ENCODE peak calls at places on chromosome 10, in four cellular contexts. G is type B pancreatic cell; Q is lower leg skin; B is stimulated activated naive CD8-positive, alpha-beta T cell treated with anti-CD3 and anti-CD28 coated beads, Interleukin-15, amount 100 ng/mL, for 72 hours. Z is an unnamed sample.

GRCh38 chr10:97538401-97538800 is 34.2 kb upstream of the ANKRD2 start:
- DNase-seq in G (no peak), Q (no peak), B (no peak), Z (no peak)

GRCh38 chr10:71025535-71025934 is 137.2 kb upstream of the PCBD1 start:
- DNase-seq in G (no peak), Q (no peak), B (no peak), Z (no peak)

GRCh38 chr10:103451091-103451801 is 924 bp downstream of the CALHM2 start:
- DNase-seq in G (no peak), Q (peak), B (peak), Z (no peak)

GRCh38 chr10:59709472-59710125 is at the start of gene SLC16A9:
- DNase-seq in G (peak), Q (peak), B (peak), Z (no peak)

GRCh38 chr10:128210215-128211063 is 84.2 kb upstream of the MKI67 start:
- DNase-seq in G (peak), Q (peak), B (peak), Z (no peak)

GRCh38 chr10:130807721-130808120 is 503.8 kb downstream of the TCERG1L start:
- DNase-seq in G (peak), Q (peak), B (no peak), Z (no peak)

GRCh38 chr10:63133787-63134557 is 844 bp downstream of the NRBF2 start:
- DNase-seq in G (no peak), Q (no peak), B (no peak), Z (no peak)

GRCh38 chr10:86943316-86944030 is 13.9 kb downstream of the MMRN2 start:
- DNase-seq in G (peak), Q (peak), B (no peak), Z (no peak)

GRCh38 chr10:1186693-1186990 is 130.5 kb downstream of the WDR37 start:
- DNase-seq in G (no peak), Q (no peak), B (no peak), Z (no peak)

GRCh38 chr10:100653957-100654834 is 91.2 kb upstream of the PAX2 start:
- DNase-seq in G (no peak), Q (no peak), B (peak), Z (no peak)

GRCh38 chr10:4765428-4765827 is 60.6 kb upstream of the AKR1E2 start:
- DNase-seq in G (no peak), Q (no peak), B (no peak), Z (no peak)

GRCh38 chr10:121337356-121337936 is 260.8 kb downstream of the FGFR2 start:
- DNase-seq in G (no peak), Q (no peak), B (no peak), Z (no peak)

GRCh38 chr10:11680496-11680895 is 61.7 kb upstream of the ECHDC3 start:
- DNase-seq in G (no peak), Q (no peak), B (no peak), Z (no peak)

GRCh38 chr10:43053825-43054224 is 23.0 kb upstream of the RET start:
- DNase-seq in G (no peak), Q (peak), B (no peak), Z (no peak)

GRCh38 chr10:59876695-59877094 is 29.7 kb downstream of the CCDC6 start:
- DNase-seq in G (no peak), Q (no peak), B (no peak), Z (no peak)

GRCh38 chr10:22693371-22693784 is 21.0 kb downstream of the PIP4K2A start:
- DNase-seq in G (no peak), Q (no peak), B (peak), Z (no peak)

GRCh38 chr10:57593983-57594573 is 673.6 kb downstream of the IPMK start:
- DNase-seq in G (no peak), Q (no peak), B (no peak), Z (no peak)

GRCh38 chr10:124378271-124378670 is 40.5 kb downstream of the OAT start:
- DNase-seq in G (no peak), Q (no peak), B (no peak), Z (no peak)

GRCh38 chr10:97336446-97336845 is 1.9 kb upstream of the FRAT2 start:
- DNase-seq in G (no peak), Q (no peak), B (no peak), Z (no peak)

GRCh38 chr10:19889279-19889678 is 73.0 kb downstream of the PLXDC2 start:
- DNase-seq in G (no peak), Q (no peak), B (no peak), Z (no peak)

GRCh38 chr10:87675396-87676376 is 16.0 kb downstream of the PAPSS2 start:
- DNase-seq in G (no peak), Q (no peak), B (no peak), Z (peak)

GRCh38 chr10:30366351-30366750 is 17.3 kb upstream of the MTPAP start:
- DNase-seq in G (no peak), Q (peak), B (no peak), Z (no peak)

GRCh38 chr10:96488161-96488935 is 25.4 kb downstream of the TLL2 start:
- DNase-seq in G (no peak), Q (no peak), B (no peak), Z (no peak)

GRCh38 chr10:77236700-77237099 is 400.9 kb downstream of the KCNMA1 start:
- DNase-seq in G (no peak), Q (no peak), B (no peak), Z (no peak)

GRCh38 chr10:59336632-59337031 is 25.7 kb downstream of the FAM13C start:
- DNase-seq in G (no peak), Q (no peak), B (no peak), Z (no peak)

GRCh38 chr10:15678851-15679250 is 40.9 kb downstream of the ITGA8 start:
- DNase-seq in G (no peak), Q (no peak), B (no peak), Z (no peak)

GRCh38 chr10:57992321-57993077 is 275.2 kb downstream of the IPMK start:
- DNase-seq in G (no peak), Q (no peak), B (no peak), Z (no peak)

GRCh38 chr10:92559051-92559450 is 14.8 kb downstream of the IDE start:
- DNase-seq in G (no peak), Q (no peak), B (no peak), Z (no peak)

GRCh38 chr10:117503170-117503885 is 39.2 kb upstream of the EMX2 start:
- DNase-seq in G (no peak), Q (peak), B (no peak), Z (peak)

GRCh38 chr10:121265320-121265719 is 332.9 kb downstream of the FGFR2 start:
- DNase-seq in G (no peak), Q (no peak), B (no peak), Z (no peak)

GRCh38 chr10:76177945-76178344 is 746.5 kb downstream of the LRMDA start:
- DNase-seq in G (no peak), Q (no peak), B (no peak), Z (no peak)

GRCh38 chr10:117720931-117721826 is 178.6 kb downstream of the EMX2 start:
- DNase-seq in G (no peak), Q (no peak), B (no peak), Z (no peak)

GRCh38 chr10:109887272-109887671 is 36.0 kb downstream of the XPNPEP1 start:
- DNase-seq in G (no peak), Q (no peak), B (no peak), Z (no peak)

GRCh38 chr10:21587391-21587790 is 53.4 kb downstream of the MLLT10 start:
- DNase-seq in G (no peak), Q (no peak), B (no peak), Z (no peak)

GRCh38 chr10:86262671-86263165 is 103.9 kb downstream of the GRID1 start:
- DNase-seq in G (peak), Q (peak), B (no peak), Z (no peak)

GRCh38 chr10:132574783-132575319 is 37.3 kb downstream of the INPP5A start:
- DNase-seq in G (no peak), Q (peak), B (no peak), Z (no peak)

GRCh38 chr10:120394446-120394845 is 62.6 kb upstream of the PLPP4 start:
- DNase-seq in G (no peak), Q (no peak), B (no peak), Z (no peak)

GRCh38 chr10:33196710-33197406 is 137.6 kb downstream of the NRP1 start:
- DNase-seq in G (no peak), Q (no peak), B (no peak), Z (no peak)